ENCODE peak calls at places on chromosomes 7 and 10, in seven cellular contexts. T, Z, H, F, Q, C and P are unnamed samples.

GRCh38 chr10:131848296-131848695 is 52.5 kb upstream of the PPP2R2D start:
- DNase-seq in Q (no peak), Z (no peak), F (no peak), C (no peak), T (no peak), H (peak), P (no peak)

GRCh38 chr7:44277851-44278250 is 47.5 kb downstream of the CAMK2B start:
- DNase-seq in F (no peak), Q (no peak), Z (no peak), T (no peak), H (peak), C (no peak), P (no peak)

GRCh38 chr10:123395906-123396305 is 241.7 kb downstream of the BUB3 start:
- DNase-seq in C (no peak), T (no peak), F (no peak), Q (no peak), Z (no peak), H (no peak), P (no peak)

GRCh38 chr7:17599733-17600685 is 301.6 kb downstream of the AHR start:
- DNase-seq in C (no peak), H (no peak), Z (no peak), T (no peak), F (no peak), Q (peak), P (peak)

GRCh38 chr10:12785338-12785934 is 216.1 kb downstream of the CCDC3 start:
- DNase-seq in Q (no peak), T (peak), Z (no peak), H (no peak), F (no peak), C (no peak), P (no peak)

GRCh38 chr10:70558295-70558694 is 44.2 kb downstream of the PRF1 start:
- DNase-seq in C (no peak), Q (no peak), H (peak), Z (no peak), T (no peak), F (no peak), P (no peak)

GRCh38 chr10:24384954-24385353 is 176.0 kb downstream of the KIAA1217 start:
- DNase-seq in H (no peak), C (no peak), F (no peak), Z (no peak), Q (no peak), T (no peak), P (no peak)

GRCh38 chr10:31146496-31147219 is 115.0 kb upstream of the ZNF438 start:
- DNase-seq in H (peak), Z (no peak), C (no peak), Q (no peak), T (no peak), F (no peak), P (peak)

GRCh38 chr7:100057006-100057405 is 7.4 kb downstream of the ZSCAN21 start:
- DNase-seq in F (no peak), Q (no peak), C (no peak), H (no peak), Z (no peak), T (no peak), P (no peak)

GRCh38 chr7:4759211-4759610 is 16.2 kb upstream of the AP5Z1 start:
- DNase-seq in C (no peak), H (no peak), Z (no peak), F (no peak), T (no peak), Q (no peak), P (no peak)

GRCh38 chr10:75396861-75397570 is 4.5 kb downstream of the ZNF503 start:
- DNase-seq in F (no peak), T (peak), C (no peak), H (peak), Z (no peak), Q (no peak), P (no peak)

GRCh38 chr10:62083413-62083794 is 181.9 kb downstream of the ARID5B start:
- DNase-seq in H (no peak), Z (no peak), C (no peak), Q (no peak), T (no peak), F (no peak), P (no peak)

GRCh38 chr10:47036771-47037170 is 125.5 kb downstream of the PTPN20 start:
- DNase-seq in H (peak), Z (no peak), T (no peak), F (no peak), C (no peak), Q (no peak), P (no peak)

GRCh38 chr10:70958396-70958795 is 70.0 kb upstream of the PCBD1 start:
- DNase-seq in T (no peak), Q (no peak), Z (no peak), C (no peak), H (no peak), F (no peak), P (no peak)

GRCh38 chr7:121167971-121168370 is 160.8 kb upstream of the WNT16 start:
- DNase-seq in F (no peak), Q (no peak), T (no peak), Z (no peak), C (no peak), H (no peak), P (no peak)

GRCh38 chr7:83155996-83156395 is 6.7 kb downstream of the PCLO start:
- DNase-seq in H (no peak), C (no peak), T (no peak), Q (no peak), F (no peak), Z (no peak), P (no peak)

GRCh38 chr7:80699656-80700318 is 61.3 kb downstream of the CD36 start:
- DNase-seq in Q (no peak), Z (no peak), F (no peak), C (no peak), H (no peak), T (no peak), P (no peak)

GRCh38 chr7:73768661-73769480 is 1.2 kb downstream of the CLDN3 start:
- DNase-seq in Z (no peak), F (no peak), T (no peak), C (no peak), H (no peak), Q (no peak), P (no peak)

GRCh38 chr7:86252406-86252805 is 391.3 kb upstream of the GRM3 start:
- DNase-seq in C (no peak), H (no peak), Z (no peak), F (no peak), T (no peak), Q (no peak), P (no peak)

GRCh38 chr7:155781433-155781832 is 30.8 kb downstream of the SHH start:
- DNase-seq in H (no peak), T (no peak), Q (no peak), Z (no peak), F (no peak), C (no peak), P (no peak)

GRCh38 chr10:11885437-11886137 is 62.4 kb downstream of the PROSER2 start:
- DNase-seq in C (no peak), H (no peak), F (no peak), Z (no peak), Q (no peak), T (no peak), P (no peak)

GRCh38 chr10:129774736-129775401 is 189.2 kb downstream of the EBF3 start:
- DNase-seq in Q (no peak), C (no peak), F (no peak), Z (no peak), H (no peak), T (no peak), P (no peak)

GRCh38 chr7:43480581-43480980 is 102.3 kb upstream of the STK17A start:
- DNase-seq in C (no peak), T (no peak), Q (no peak), F (no peak), Z (no peak), H (no peak), P (no peak)

GRCh38 chr10:49112098-49112497 is 3.2 kb downstream of the VSTM4 start:
- DNase-seq in Z (no peak), C (no peak), F (no peak), H (no peak), Q (no peak), T (no peak), P (no peak)

GRCh38 chr7:71350680-71351079 is 218.7 kb downstream of the GALNT17 start:
- DNase-seq in F (no peak), T (no peak), H (no peak), Q (no peak), Z (no peak), C (no peak), P (no peak)

GRCh38 chr7:82183633-82184032 is 259.9 kb downstream of the CACNA2D1 start:
- DNase-seq in F (no peak), Q (no peak), T (no peak), H (no peak), Z (no peak), C (no peak), P (no peak)

GRCh38 chr7:2193120-2193519 is 39.6 kb downstream of the MAD1L1 start:
- DNase-seq in Q (no peak), C (no peak), H (no peak), F (no peak), T (peak), Z (no peak), P (no peak)

GRCh38 chr10:110872145-110872983 is 636 bp downstream of the PDCD4 start:
- DNase-seq in T (peak), H (peak), Z (peak), Q (peak), C (no peak), F (no peak), P (no peak)

GRCh38 chr10:124010563-124011131 is 82.8 kb downstream of the CHST15 start:
- DNase-seq in C (peak), T (peak), Q (no peak), F (no peak), Z (no peak), H (peak), P (no peak)

GRCh38 chr10:104065748-104066147 is 19.9 kb downstream of the COL17A1 start:
- DNase-seq in C (no peak), T (no peak), Q (no peak), Z (no peak), H (no peak), F (no peak), P (no peak)

GRCh38 chr7:73828107-73828803 is 2.5 kb upstream of the CLDN4 start:
- DNase-seq in F (no peak), Q (no peak), Z (no peak), T (no peak), H (no peak), C (no peak), P (no peak)

GRCh38 chr10:14617850-14618249 is 156.8 kb downstream of the FAM107B start:
- DNase-seq in C (no peak), T (no peak), Z (no peak), Q (no peak), H (no peak), F (no peak), P (no peak)

GRCh38 chr7:65796205-65796604 is 76.7 kb upstream of the VKORC1L1 start:
- DNase-seq in Z (no peak), H (no peak), C (no peak), Q (no peak), F (no peak), T (no peak), P (no peak)

GRCh38 chr10:53298443-53298842 is 525.9 kb upstream of the MBL2 start:
- DNase-seq in Q (no peak), C (no peak), F (no peak), Z (no peak), H (no peak), T (no peak), P (no peak)

GRCh38 chr7:120742370-120742769 is 115.6 kb downstream of the TSPAN12 start:
- DNase-seq in C (peak), H (no peak), F (no peak), T (peak), Q (no peak), Z (no peak), P (no peak)

GRCh38 chr7:35676211-35676610 is 18.7 kb downstream of the HERPUD2 start:
- DNase-seq in Z (no peak), H (no peak), F (no peak), Q (no peak), C (no peak), T (no peak), P (no peak)

GRCh38 chr10:13470270-13470669 is 58.5 kb downstream of the BEND7 start:
- DNase-seq in Q (no peak), C (no peak), F (no peak), H (no peak), Z (no peak), T (no peak), P (no peak)